ENCODE peak calls at places on chromosomes 11 and 22, in seven cellular contexts. One of them, this sample, is unnamed.

GRCh38 chr11:33585564-33585963 is 115.1 kb downstream of the C11orf91 start:
- DNase-seq in prostate gland: no peak
- DNase-seq in fibroblast of mammary gland: peak; percentile 5
- DNase-seq in tibial artery: no peak
- DNase-seq in IMR-90: no peak
- DNase-seq in heart left ventricle: no peak
- DNase-seq in fibroblast of pulmonary artery: peak; percentile 13
- DNase-seq in this sample: peak; percentile 2

GRCh38 chr11:113547739-113548138 is 72.5 kb upstream of the DRD2 start:
- DNase-seq in prostate gland: no peak
- DNase-seq in fibroblast of mammary gland: no peak
- DNase-seq in tibial artery: no peak
- DNase-seq in IMR-90: no peak
- DNase-seq in heart left ventricle: no peak
- DNase-seq in fibroblast of pulmonary artery: no peak
- DNase-seq in this sample: no peak

GRCh38 chr11:68179847-68180246 is 33.2 kb downstream of the KMT5B start:
- DNase-seq in prostate gland: no peak
- DNase-seq in fibroblast of mammary gland: no peak
- DNase-seq in tibial artery: no peak
- DNase-seq in IMR-90: no peak
- DNase-seq in heart left ventricle: no peak
- DNase-seq in fibroblast of pulmonary artery: no peak
- DNase-seq in this sample: no peak

GRCh38 chr11:30706276-30706675 is 120.1 kb upstream of the MPPED2 start:
- DNase-seq in prostate gland: no peak
- DNase-seq in fibroblast of mammary gland: no peak
- DNase-seq in tibial artery: no peak
- DNase-seq in IMR-90: no peak
- DNase-seq in heart left ventricle: no peak
- DNase-seq in fibroblast of pulmonary artery: no peak
- DNase-seq in this sample: no peak

GRCh38 chr11:7538023-7538422 is 24.2 kb downstream of the PPFIBP2 start:
- DNase-seq in prostate gland: no peak
- DNase-seq in fibroblast of mammary gland: peak; percentile 50
- DNase-seq in tibial artery: no peak
- DNase-seq in IMR-90: no peak
- DNase-seq in heart left ventricle: peak; percentile 53
- DNase-seq in fibroblast of pulmonary artery: no peak
- DNase-seq in this sample: no peak

GRCh38 chr22:48960576-48960975 is 867.1 kb downstream of the BRD1 start:
- DNase-seq in prostate gland: no peak
- DNase-seq in fibroblast of mammary gland: no peak
- DNase-seq in tibial artery: no peak
- DNase-seq in IMR-90: no peak
- DNase-seq in heart left ventricle: no peak
- DNase-seq in fibroblast of pulmonary artery: no peak
- DNase-seq in this sample: no peak

GRCh38 chr22:44664149-44664548 is 37.9 kb upstream of the PRR5 start:
- DNase-seq in prostate gland: no peak
- DNase-seq in fibroblast of mammary gland: no peak
- DNase-seq in tibial artery: peak; percentile 81
- DNase-seq in IMR-90: peak; percentile 61
- DNase-seq in heart left ventricle: peak; percentile 71
- DNase-seq in fibroblast of pulmonary artery: peak; percentile 55
- DNase-seq in this sample: peak; percentile 76

GRCh38 chr11:122126024-122126678 is 10.1 kb upstream of the BLID start:
- DNase-seq in prostate gland: no peak
- DNase-seq in fibroblast of mammary gland: no peak
- DNase-seq in tibial artery: no peak
- DNase-seq in IMR-90: no peak
- DNase-seq in heart left ventricle: no peak
- DNase-seq in fibroblast of pulmonary artery: no peak
- DNase-seq in this sample: no peak

GRCh38 chr11:13249992-13250391 is 27.6 kb upstream of the BMAL1 start:
- DNase-seq in prostate gland: no peak
- DNase-seq in fibroblast of mammary gland: peak; percentile 26
- DNase-seq in tibial artery: no peak
- DNase-seq in IMR-90: no peak
- DNase-seq in heart left ventricle: no peak
- DNase-seq in fibroblast of pulmonary artery: peak; percentile 20
- DNase-seq in this sample: no peak

GRCh38 chr11:45458269-45458668 is 172.1 kb upstream of the SYT13 start:
- DNase-seq in prostate gland: no peak
- DNase-seq in fibroblast of mammary gland: no peak
- DNase-seq in tibial artery: no peak
- DNase-seq in IMR-90: no peak
- DNase-seq in heart left ventricle: no peak
- DNase-seq in fibroblast of pulmonary artery: no peak
- DNase-seq in this sample: no peak

GRCh38 chr11:33268945-33269567 is 11.9 kb downstream of the HIPK3 start:
- DNase-seq in prostate gland: no peak
- DNase-seq in fibroblast of mammary gland: peak; percentile 43
- DNase-seq in tibial artery: no peak
- DNase-seq in IMR-90: peak; percentile 29
- DNase-seq in heart left ventricle: no peak
- DNase-seq in fibroblast of pulmonary artery: peak; percentile 56
- DNase-seq in this sample: peak; percentile 27

GRCh38 chr11:119545978-119546915 is 123.3 kb upstream of the THY1 start:
- DNase-seq in prostate gland: no peak
- DNase-seq in fibroblast of mammary gland: no peak
- DNase-seq in tibial artery: peak; percentile 57
- DNase-seq in IMR-90: no peak
- DNase-seq in heart left ventricle: no peak
- DNase-seq in fibroblast of pulmonary artery: no peak
- DNase-seq in this sample: no peak

GRCh38 chr11:66142370-66143263 is 72.5 kb downstream of the PACS1 start:
- DNase-seq in prostate gland: no peak
- DNase-seq in fibroblast of mammary gland: no peak
- DNase-seq in tibial artery: no peak
- DNase-seq in IMR-90: peak; percentile 53
- DNase-seq in heart left ventricle: no peak
- DNase-seq in fibroblast of pulmonary artery: peak; percentile 32
- DNase-seq in this sample: no peak

GRCh38 chr22:27671413-27671721 is 130.2 kb downstream of the MN1 start:
- DNase-seq in prostate gland: no peak
- DNase-seq in fibroblast of mammary gland: no peak
- DNase-seq in tibial artery: no peak
- DNase-seq in IMR-90: no peak
- DNase-seq in heart left ventricle: no peak
- DNase-seq in fibroblast of pulmonary artery: no peak
- DNase-seq in this sample: no peak

GRCh38 chr11:93585758-93586157 is 42.6 kb upstream of the SMCO4 start:
- DNase-seq in prostate gland: no peak
- DNase-seq in fibroblast of mammary gland: peak; percentile 66
- DNase-seq in tibial artery: no peak
- DNase-seq in IMR-90: peak; percentile 73
- DNase-seq in heart left ventricle: no peak
- DNase-seq in fibroblast of pulmonary artery: peak; percentile 66
- DNase-seq in this sample: peak; percentile 87

GRCh38 chr11:90722552-90723190 is 499.8 kb upstream of the CHORDC1 start:
- DNase-seq in prostate gland: no peak
- DNase-seq in fibroblast of mammary gland: no peak
- DNase-seq in tibial artery: no peak
- DNase-seq in IMR-90: no peak
- DNase-seq in heart left ventricle: no peak
- DNase-seq in fibroblast of pulmonary artery: peak; percentile 16
- DNase-seq in this sample: no peak

GRCh38 chr11:134539285-134539684 is 127.2 kb upstream of the B3GAT1 start:
- DNase-seq in prostate gland: no peak
- DNase-seq in fibroblast of mammary gland: no peak
- DNase-seq in tibial artery: peak; percentile 23
- DNase-seq in IMR-90: no peak
- DNase-seq in heart left ventricle: no peak
- DNase-seq in fibroblast of pulmonary artery: no peak
- DNase-seq in this sample: no peak

GRCh38 chr22:38148252-38148651 is 33.4 kb downstream of the PLA2G6 start:
- DNase-seq in prostate gland: no peak
- DNase-seq in fibroblast of mammary gland: peak; percentile 60
- DNase-seq in tibial artery: peak; percentile 33
- DNase-seq in IMR-90: peak; percentile 66
- DNase-seq in heart left ventricle: no peak
- DNase-seq in fibroblast of pulmonary artery: peak; percentile 54
- DNase-seq in this sample: peak; percentile 45

GRCh38 chr22:38141574-38141973 is 31.1 kb upstream of the BAIAP2L2 start:
- DNase-seq in prostate gland: no peak
- DNase-seq in fibroblast of mammary gland: no peak
- DNase-seq in tibial artery: peak; percentile 54
- DNase-seq in IMR-90: no peak
- DNase-seq in heart left ventricle: no peak
- DNase-seq in fibroblast of pulmonary artery: no peak
- DNase-seq in this sample: no peak

GRCh38 chr22:38142606-38143005 is 32.1 kb upstream of the BAIAP2L2 start:
- DNase-seq in prostate gland: no peak
- DNase-seq in fibroblast of mammary gland: no peak
- DNase-seq in tibial artery: peak; percentile 41
- DNase-seq in IMR-90: no peak
- DNase-seq in heart left ventricle: no peak
- DNase-seq in fibroblast of pulmonary artery: no peak
- DNase-seq in this sample: no peak

GRCh38 chr22:38139901-38140300 is 29.4 kb upstream of the BAIAP2L2 start:
- DNase-seq in prostate gland: no peak
- DNase-seq in fibroblast of mammary gland: no peak
- DNase-seq in tibial artery: peak; percentile 46
- DNase-seq in IMR-90: no peak
- DNase-seq in heart left ventricle: no peak
- DNase-seq in fibroblast of pulmonary artery: no peak
- DNase-seq in this sample: no peak

DNA sequence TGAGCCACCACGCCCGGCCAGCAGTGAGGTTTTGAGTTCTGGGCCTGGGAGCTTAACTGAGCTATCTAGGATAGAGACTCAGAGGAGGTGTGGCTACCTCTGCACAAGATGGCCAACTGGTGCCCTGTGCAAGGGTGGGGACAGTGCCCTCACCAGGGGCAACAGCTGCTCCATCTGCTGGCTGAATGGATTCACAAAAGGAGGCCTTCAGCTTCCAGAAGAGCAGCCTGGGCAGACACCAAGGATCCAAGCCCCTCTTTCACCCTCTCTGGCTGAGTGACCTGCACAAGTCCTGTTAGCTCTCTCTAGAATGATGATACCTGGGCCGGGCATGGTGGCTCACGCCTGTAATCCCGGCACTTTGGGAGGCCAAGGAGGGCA is 33.5 kb upstream of the BAIAP2L2 start:
- DNase-seq in prostate gland: no peak
- DNase-seq in fibroblast of mammary gland: no peak
- DNase-seq in tibial artery: peak; percentile 31
- DNase-seq in IMR-90: no peak
- DNase-seq in heart left ventricle: no peak
- DNase-seq in fibroblast of pulmonary artery: no peak
- DNase-seq in this sample: no peak
- TF ChIP-seq CTCF in prostate gland: no peak
- TF ChIP-seq CTCF in fibroblast of mammary gland: no peak
- TF ChIP-seq CTCF in tibial artery: no peak
- TF ChIP-seq CTCF in IMR-90: no peak
- TF ChIP-seq CTCF in heart left ventricle: no peak
- TF ChIP-seq CTCF in fibroblast of pulmonary artery: no peak
- TF ChIP-seq CTCF in this sample: no peak

GRCh38 chr11:59106363-59107336 is at the start of gene FAM111B:
- DNase-seq in prostate gland: peak; percentile 93
- DNase-seq in fibroblast of mammary gland: peak; percentile 93
- DNase-seq in tibial artery: peak; percentile 86
- DNase-seq in IMR-90: peak; percentile 91
- DNase-seq in heart left ventricle: peak; percentile 85
- DNase-seq in fibroblast of pulmonary artery: peak; percentile 92
- DNase-seq in this sample: peak; percentile 88
- TF ChIP-seq CTCF in prostate gland: peak; percentile 20
- TF ChIP-seq CTCF in fibroblast of mammary gland: no peak
- TF ChIP-seq CTCF in tibial artery: peak; percentile 8
- TF ChIP-seq CTCF in IMR-90: no peak
- TF ChIP-seq CTCF in heart left ventricle: peak; percentile 24
- TF ChIP-seq CTCF in fibroblast of pulmonary artery: no peak
- TF ChIP-seq CTCF in this sample: peak; percentile 23

DNA sequence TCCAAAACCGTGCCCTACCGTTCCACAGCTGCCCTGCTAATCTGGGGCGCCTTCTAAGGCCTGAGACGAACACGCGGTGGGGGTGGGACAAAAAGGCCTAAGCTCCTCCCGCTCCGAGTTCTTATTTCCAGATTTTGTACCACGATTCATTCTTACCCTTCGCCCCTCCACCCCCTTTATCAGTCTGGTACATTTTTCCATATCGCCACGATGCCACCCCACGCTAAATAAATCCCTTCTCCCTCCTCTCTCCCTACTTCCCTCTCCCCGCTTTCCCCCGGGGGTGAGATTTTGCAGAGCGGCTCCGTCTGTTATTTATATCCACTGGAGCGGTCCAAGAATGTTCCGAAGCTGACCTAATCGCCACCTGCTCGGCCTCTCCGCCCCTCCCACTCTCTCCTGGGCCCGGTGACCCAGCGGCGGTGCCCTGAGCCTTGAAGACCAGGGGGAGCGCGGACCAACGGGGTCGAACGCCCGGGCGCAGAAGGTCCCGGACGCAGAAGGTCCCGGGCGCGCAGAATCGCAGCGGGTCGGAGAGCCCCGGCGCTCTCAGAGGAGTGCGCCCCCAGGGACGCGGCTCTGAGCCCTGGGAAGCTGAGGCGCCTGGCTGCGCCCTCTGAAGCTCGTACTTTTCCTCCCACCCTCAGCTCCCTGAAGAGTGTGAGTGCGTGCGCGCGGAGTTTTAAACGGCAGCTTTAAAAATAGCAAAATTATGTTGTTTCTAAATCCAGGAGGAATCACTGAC is 875 bp upstream of the PACSIN3 start:
- DNase-seq in prostate gland: no peak
- DNase-seq in fibroblast of mammary gland: peak; percentile 47
- DNase-seq in tibial artery: peak; percentile 91
- DNase-seq in IMR-90: peak; percentile 54
- DNase-seq in heart left ventricle: peak; percentile 87
- DNase-seq in fibroblast of pulmonary artery: peak; percentile 39
- DNase-seq in this sample: peak; percentile 68
- TF ChIP-seq CTCF in prostate gland: no peak
- TF ChIP-seq CTCF in fibroblast of mammary gland: no peak
- TF ChIP-seq CTCF in tibial artery: no peak
- TF ChIP-seq CTCF in IMR-90: no peak
- TF ChIP-seq CTCF in heart left ventricle: peak; percentile 20
- TF ChIP-seq CTCF in fibroblast of pulmonary artery: no peak
- TF ChIP-seq CTCF in this sample: no peak

GRCh38 chr11:131512228-131512627 is 141.8 kb downstream of the NTM start:
- DNase-seq in prostate gland: no peak
- DNase-seq in fibroblast of mammary gland: no peak
- DNase-seq in tibial artery: no peak
- DNase-seq in IMR-90: no peak
- DNase-seq in heart left ventricle: no peak
- DNase-seq in fibroblast of pulmonary artery: no peak
- DNase-seq in this sample: no peak

GRCh38 chr11:131506376-131506775 is 136.0 kb downstream of the NTM start:
- DNase-seq in prostate gland: no peak
- DNase-seq in fibroblast of mammary gland: no peak
- DNase-seq in tibial artery: no peak
- DNase-seq in IMR-90: no peak
- DNase-seq in heart left ventricle: no peak
- DNase-seq in fibroblast of pulmonary artery: no peak
- DNase-seq in this sample: no peak

GRCh38 chr11:131510662-131511061 is 140.2 kb downstream of the NTM start:
- DNase-seq in prostate gland: no peak
- DNase-seq in fibroblast of mammary gland: no peak
- DNase-seq in tibial artery: no peak
- DNase-seq in IMR-90: no peak
- DNase-seq in heart left ventricle: no peak
- DNase-seq in fibroblast of pulmonary artery: no peak
- DNase-seq in this sample: no peak

GRCh38 chr11:131514062-131514461 is 143.6 kb downstream of the NTM start:
- DNase-seq in prostate gland: no peak
- DNase-seq in fibroblast of mammary gland: no peak
- DNase-seq in tibial artery: no peak
- DNase-seq in IMR-90: no peak
- DNase-seq in heart left ventricle: no peak
- DNase-seq in fibroblast of pulmonary artery: no peak
- DNase-seq in this sample: no peak

GRCh38 chr11:131511794-131512193 is 141.4 kb downstream of the NTM start:
- DNase-seq in prostate gland: peak; percentile 12
- DNase-seq in fibroblast of mammary gland: peak; percentile 10
- DNase-seq in tibial artery: no peak
- DNase-seq in IMR-90: no peak
- DNase-seq in heart left ventricle: no peak
- DNase-seq in fibroblast of pulmonary artery: no peak
- DNase-seq in this sample: no peak
- TF ChIP-seq CTCF in prostate gland: peak; percentile 33
- TF ChIP-seq CTCF in fibroblast of mammary gland: peak; percentile 38
- TF ChIP-seq CTCF in tibial artery: peak; percentile 4
- TF ChIP-seq CTCF in IMR-90: peak; percentile 43
- TF ChIP-seq CTCF in heart left ventricle: peak; percentile 43
- TF ChIP-seq CTCF in fibroblast of pulmonary artery: peak; percentile 22
- TF ChIP-seq CTCF in this sample: peak; percentile 27

This sample was measured in fibroblast of villous mesenchyme.